ENCODE peak calls at places on chromosomes 3 and 15, in six cellular contexts. One of them, this sample, is unnamed.
A peak's percentile ranks its signal among the peaks of the same experiment; 100 is the strongest.

GRCh38 chr3:157586293-157586692 is 83.1 kb upstream of the VEPH1 start:
- DNase-seq in spleen: no peak
- DNase-seq in sigmoid colon: no peak
- DNase-seq in suprapubic skin: no peak
- DNase-seq in HCT116: no peak
- DNase-seq in transverse colon: no peak
- DNase-seq in this sample: no peak

GRCh38 chr3:123319760-123320159 is 118.0 kb downstream of the SEC22A start:
- DNase-seq in spleen: peak; percentile 45
- DNase-seq in sigmoid colon: no peak
- DNase-seq in suprapubic skin: no peak
- DNase-seq in HCT116: no peak
- DNase-seq in transverse colon: no peak
- DNase-seq in this sample: no peak

GRCh38 chr15:88115529-88116152 is 140.9 kb downstream of the NTRK3 start:
- DNase-seq in spleen: no peak
- DNase-seq in sigmoid colon: no peak
- DNase-seq in suprapubic skin: no peak
- DNase-seq in HCT116: no peak
- DNase-seq in transverse colon: peak; percentile 42
- DNase-seq in this sample: peak; percentile 59

GRCh38 chr3:196889844-196890243 is 22.1 kb downstream of the SENP5 start:
- DNase-seq in spleen: no peak
- DNase-seq in sigmoid colon: no peak
- DNase-seq in suprapubic skin: no peak
- DNase-seq in HCT116: no peak
- DNase-seq in transverse colon: no peak
- DNase-seq in this sample: no peak

GRCh38 chr3:173065543-173065970 is 75.5 kb downstream of the SPATA16 start:
- DNase-seq in spleen: no peak
- DNase-seq in sigmoid colon: no peak
- DNase-seq in suprapubic skin: no peak
- DNase-seq in HCT116: no peak
- DNase-seq in transverse colon: no peak
- DNase-seq in this sample: no peak

GRCh38 chr15:93987068-93987467 is 244.3 kb upstream of the MCTP2 start:
- DNase-seq in spleen: no peak
- DNase-seq in sigmoid colon: no peak
- DNase-seq in suprapubic skin: no peak
- DNase-seq in HCT116: no peak
- DNase-seq in transverse colon: no peak
- DNase-seq in this sample: no peak

GRCh38 chr15:69080203-69080957 is 65.9 kb downstream of the NOX5 start:
- DNase-seq in spleen: no peak
- DNase-seq in sigmoid colon: no peak
- DNase-seq in suprapubic skin: no peak
- DNase-seq in HCT116: no peak
- DNase-seq in transverse colon: no peak
- DNase-seq in this sample: no peak

GRCh38 chr3:116263842-116264545 is 181.3 kb downstream of the LSAMP start:
- DNase-seq in spleen: no peak
- DNase-seq in sigmoid colon: no peak
- DNase-seq in suprapubic skin: no peak
- DNase-seq in HCT116: no peak
- DNase-seq in transverse colon: no peak
- DNase-seq in this sample: no peak

GRCh38 chr15:96474274-96474673 is 143.8 kb downstream of the NR2F2 start:
- DNase-seq in spleen: no peak
- DNase-seq in sigmoid colon: no peak
- DNase-seq in suprapubic skin: no peak
- DNase-seq in HCT116: no peak
- DNase-seq in transverse colon: no peak
- DNase-seq in this sample: no peak

GRCh38 chr3:49663831-49664230 is 10.3 kb upstream of the APEH start:
- DNase-seq in spleen: no peak
- DNase-seq in sigmoid colon: no peak
- DNase-seq in suprapubic skin: no peak
- DNase-seq in HCT116: no peak
- DNase-seq in transverse colon: no peak
- DNase-seq in this sample: no peak

GRCh38 chr3:4825572-4826236 is 153.5 kb upstream of the BHLHE40 start:
- DNase-seq in spleen: no peak
- DNase-seq in sigmoid colon: no peak
- DNase-seq in suprapubic skin: no peak
- DNase-seq in HCT116: no peak
- DNase-seq in transverse colon: peak; percentile 76
- DNase-seq in this sample: no peak

GRCh38 chr15:45456212-45457106 is 66.1 kb downstream of the SLC30A4 start:
- DNase-seq in spleen: peak; percentile 83
- DNase-seq in sigmoid colon: peak; percentile 89
- DNase-seq in suprapubic skin: no peak
- DNase-seq in HCT116: peak; percentile 90
- DNase-seq in transverse colon: peak; percentile 71
- DNase-seq in this sample: peak; percentile 89

GRCh38 chr3:30011237-30011803 is 595.1 kb upstream of the TGFBR2 start:
- DNase-seq in spleen: no peak
- DNase-seq in sigmoid colon: no peak
- DNase-seq in suprapubic skin: no peak
- DNase-seq in HCT116: no peak
- DNase-seq in transverse colon: no peak
- DNase-seq in this sample: no peak

GRCh38 chr3:111910806-111911205 is 51.7 kb downstream of the PHLDB2 start:
- DNase-seq in spleen: no peak
- DNase-seq in sigmoid colon: no peak
- DNase-seq in suprapubic skin: no peak
- DNase-seq in HCT116: no peak
- DNase-seq in transverse colon: no peak
- DNase-seq in this sample: no peak

GRCh38 chr3:62238431-62238830 is 134.9 kb downstream of the FEZF2 start:
- DNase-seq in spleen: no peak
- DNase-seq in sigmoid colon: no peak
- DNase-seq in suprapubic skin: no peak
- DNase-seq in HCT116: no peak
- DNase-seq in transverse colon: no peak
- DNase-seq in this sample: no peak

GRCh38 chr3:155022896-155023295 is 57.2 kb upstream of the MME start:
- DNase-seq in spleen: no peak
- DNase-seq in sigmoid colon: no peak
- DNase-seq in suprapubic skin: no peak
- DNase-seq in HCT116: no peak
- DNase-seq in transverse colon: no peak
- DNase-seq in this sample: no peak

DNA sequence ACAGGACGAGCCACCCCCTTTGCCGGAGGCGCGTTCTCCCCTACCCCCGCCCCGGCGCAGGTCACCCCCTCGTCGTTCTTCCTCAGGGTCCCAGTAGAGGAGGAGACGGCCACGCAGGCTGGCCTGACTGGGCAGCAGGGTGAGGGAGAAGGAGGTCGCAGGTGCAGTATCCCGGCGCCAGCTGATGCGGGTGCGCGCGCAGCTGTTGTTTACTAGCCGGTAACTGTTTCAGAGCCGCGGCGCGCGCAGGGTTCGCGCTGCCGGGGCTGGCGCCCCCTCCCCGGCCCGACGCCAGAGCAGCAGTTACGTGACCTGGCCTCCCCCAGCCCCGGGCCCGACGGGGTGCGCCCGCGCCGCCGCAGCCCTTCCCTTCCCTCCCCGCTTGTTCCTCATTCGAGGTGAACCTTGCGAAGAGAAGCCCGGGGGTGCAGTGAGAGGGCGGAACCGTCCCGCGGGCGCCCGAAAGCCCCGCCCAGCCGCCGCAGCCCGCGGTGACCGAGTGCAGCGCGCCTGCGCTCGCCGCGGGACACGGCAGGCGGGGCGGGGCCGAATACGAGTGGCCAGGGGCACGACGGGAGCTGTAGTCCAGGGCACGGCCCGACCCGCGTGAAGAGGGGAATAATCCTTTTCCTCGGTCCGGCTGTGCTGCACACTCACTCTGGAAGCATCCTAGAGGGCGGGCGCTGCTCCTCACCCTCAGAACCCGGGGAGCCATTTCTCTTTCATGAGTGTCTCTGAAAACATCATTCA is at the start of gene SLC12A6:
- DNase-seq in spleen: peak; percentile 99
- DNase-seq in sigmoid colon: peak; percentile 94
- DNase-seq in suprapubic skin: peak; percentile 91
- DNase-seq in HCT116: peak; percentile 65
- DNase-seq in transverse colon: peak; percentile 94
- DNase-seq in this sample: peak; percentile 94
- TF ChIP-seq POLR2AphosphoS5 in spleen: peak; percentile 98
- TF ChIP-seq POLR2AphosphoS5 in sigmoid colon: peak; percentile 18
- TF ChIP-seq POLR2AphosphoS5 in suprapubic skin: peak; percentile 26
- TF ChIP-seq POLR2AphosphoS5 in HCT116: peak; percentile 63
- TF ChIP-seq POLR2AphosphoS5 in transverse colon: peak; percentile 88
- TF ChIP-seq POLR2AphosphoS5 in this sample: peak; percentile 77

GRCh38 chr15:76340802-76341365 is 4.3 kb downstream of the ISL2 start:
- DNase-seq in spleen: peak; percentile 86
- DNase-seq in sigmoid colon: no peak
- DNase-seq in suprapubic skin: no peak
- DNase-seq in HCT116: no peak
- DNase-seq in transverse colon: peak; percentile 62
- DNase-seq in this sample: peak; percentile 79

GRCh38 chr15:76338555-76339301 is 2.2 kb downstream of the ISL2 start:
- DNase-seq in spleen: no peak
- DNase-seq in sigmoid colon: no peak
- DNase-seq in suprapubic skin: no peak
- DNase-seq in HCT116: no peak
- DNase-seq in transverse colon: no peak
- DNase-seq in this sample: no peak

GRCh38 chr15:76340198-76340801 is 3.7 kb downstream of the ISL2 start:
- DNase-seq in spleen: peak; percentile 83
- DNase-seq in sigmoid colon: no peak
- DNase-seq in suprapubic skin: no peak
- DNase-seq in HCT116: no peak
- DNase-seq in transverse colon: peak; percentile 28
- DNase-seq in this sample: peak; percentile 88

GRCh38 chr15:76337739-76338554 is 1.4 kb downstream of the ISL2 start:
- DNase-seq in spleen: peak; percentile 83
- DNase-seq in sigmoid colon: no peak
- DNase-seq in suprapubic skin: no peak
- DNase-seq in HCT116: no peak
- DNase-seq in transverse colon: peak; percentile 25
- DNase-seq in this sample: no peak

DNA sequence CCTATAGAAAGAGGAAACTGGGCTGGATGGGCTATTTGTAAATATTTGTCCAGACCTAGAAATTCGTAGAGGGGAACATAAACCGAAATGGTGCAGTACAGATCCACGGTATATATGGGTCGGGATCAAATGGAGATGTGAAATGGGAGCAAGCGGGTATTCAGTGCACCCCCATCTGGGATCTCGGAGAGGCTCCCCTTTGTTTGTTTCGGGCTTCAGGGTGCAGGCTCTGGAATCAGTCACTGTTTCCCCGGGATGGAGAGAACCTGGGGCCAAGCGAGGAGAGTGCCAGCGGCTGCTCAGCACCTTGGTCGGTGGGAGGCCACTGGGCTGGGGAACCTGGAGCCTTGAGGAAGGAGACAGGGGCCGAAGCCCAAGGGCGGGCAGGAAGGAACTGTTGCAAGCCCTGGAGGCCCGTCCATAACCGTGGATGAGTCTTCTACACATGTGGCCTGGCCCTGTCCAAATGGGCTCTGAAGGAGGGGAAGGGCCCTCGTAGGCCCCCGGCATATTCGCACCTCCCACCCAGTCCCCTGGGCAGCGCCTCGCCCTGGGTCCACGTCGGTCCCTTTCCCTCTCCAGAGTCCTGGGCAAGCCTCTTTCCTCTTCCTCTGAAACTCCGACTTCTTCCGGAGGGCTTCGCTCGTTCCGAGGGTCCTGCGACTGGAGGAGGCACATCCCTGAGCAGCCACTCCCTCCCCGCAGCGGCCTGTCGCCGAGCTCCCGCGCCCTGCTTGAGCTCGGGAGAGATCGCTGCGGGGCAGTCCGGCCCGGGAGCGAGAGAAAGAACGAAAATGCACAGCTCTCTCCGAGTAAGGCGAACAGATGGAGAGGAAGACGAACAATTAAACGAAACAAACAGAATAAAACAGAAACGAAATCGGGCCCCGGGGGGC is 3.0 kb downstream of the ISL2 start:
- DNase-seq in spleen: no peak
- DNase-seq in sigmoid colon: no peak
- DNase-seq in suprapubic skin: no peak
- DNase-seq in HCT116: no peak
- DNase-seq in transverse colon: peak; percentile 23
- DNase-seq in this sample: no peak
- H3K4me3 ChIP-seq in spleen: peak overlapping the region; percentile 51
- H3K4me3 ChIP-seq in sigmoid colon: peak overlapping the region; percentile 20
- H3K4me3 ChIP-seq in suprapubic skin: peak overlapping the region; percentile 46
- H3K4me3 ChIP-seq in HCT116: no peak overlapping the region
- H3K4me3 ChIP-seq in transverse colon: peak overlapping the region; percentile 28
- H3K4me3 ChIP-seq in this sample: peak overlapping the region; percentile 26

DNA sequence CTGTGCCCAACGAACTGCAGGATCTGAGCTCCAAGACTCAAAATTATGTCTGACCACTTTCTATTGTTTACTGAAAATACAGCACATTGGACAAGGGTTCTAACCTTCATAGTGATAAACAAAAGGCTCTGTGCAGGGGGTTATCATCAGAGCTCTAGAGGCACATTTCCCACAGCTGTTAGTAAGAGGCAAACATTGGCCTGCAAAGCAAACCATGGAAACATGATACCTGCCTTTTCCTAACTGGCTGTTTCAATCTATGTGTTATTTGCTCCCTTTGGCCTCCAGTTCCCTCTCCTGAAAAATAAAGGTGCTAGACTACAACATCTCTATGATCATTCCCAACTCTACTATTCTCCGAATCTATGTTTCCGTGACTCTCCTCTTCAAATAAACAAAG is 159.7 kb upstream of the ARHGEF26 start:
- DNase-seq in spleen: no peak
- DNase-seq in sigmoid colon: no peak
- DNase-seq in suprapubic skin: no peak
- DNase-seq in HCT116: no peak
- DNase-seq in transverse colon: no peak
- DNase-seq in this sample: no peak
- TF ChIP-seq POLR2AphosphoS5 in spleen: no peak
- TF ChIP-seq POLR2AphosphoS5 in sigmoid colon: no peak
- TF ChIP-seq POLR2AphosphoS5 in suprapubic skin: no peak
- TF ChIP-seq POLR2AphosphoS5 in HCT116: no peak
- TF ChIP-seq POLR2AphosphoS5 in transverse colon: no peak
- TF ChIP-seq POLR2AphosphoS5 in this sample: no peak

DNA sequence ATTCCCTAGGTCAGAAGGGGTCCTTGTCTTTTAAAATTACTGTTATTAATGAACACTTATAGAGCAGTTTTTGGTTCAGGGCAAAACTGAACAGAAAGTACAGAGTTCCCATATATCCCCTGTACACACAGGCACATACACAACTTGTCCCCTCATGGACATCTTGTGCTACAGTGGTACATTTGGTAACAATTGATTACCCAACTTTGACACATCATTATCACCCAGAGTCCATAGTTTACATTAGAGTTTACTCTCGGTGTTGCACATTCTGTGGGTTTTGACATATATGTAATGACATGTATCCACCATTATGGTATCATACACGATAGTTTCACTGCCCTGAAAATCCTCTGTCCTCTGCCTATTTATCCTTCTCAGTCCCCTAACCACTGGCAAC is 984 bp upstream of the EDC3 start:
- DNase-seq in spleen: no peak
- DNase-seq in sigmoid colon: no peak
- DNase-seq in suprapubic skin: no peak
- DNase-seq in HCT116: no peak
- DNase-seq in transverse colon: no peak
- DNase-seq in this sample: no peak
- H3K4me3 ChIP-seq in spleen: peak overlapping the region; percentile 81
- H3K4me3 ChIP-seq in sigmoid colon: no peak overlapping the region
- H3K4me3 ChIP-seq in suprapubic skin: peak overlapping the region; percentile 89
- H3K4me3 ChIP-seq in HCT116: peak overlapping the region; percentile 83
- H3K4me3 ChIP-seq in transverse colon: peak overlapping the region; percentile 68
- H3K4me3 ChIP-seq in this sample: no peak overlapping the region

This sample was measured in upper lobe of left lung.